ENCODE peak calls at places on chromosomes 12 and 14, in four cellular contexts. R is K562, U is GM12878, N is IMR-90. X is an unnamed sample.

GRCh38 chr12:3216726-3217682 is 139.8 kb downstream of the TSPAN9 start:
- DNase-seq in R (no peak), U (no peak), N (peak; percentile 88), X (no peak)

GRCh38 chr14:79698218-79698617 is 513.1 kb downstream of the DIO2 start:
- DNase-seq in U (no peak), N (no peak), R (no peak), X (no peak)

GRCh38 chr12:103093499-103094106 is 136.1 kb downstream of the ASCL1 start:
- DNase-seq in R (no peak), N (no peak), U (no peak), X (no peak)

GRCh38 chr12:132610051-132610759 is at the start of gene LRCOL1:
- DNase-seq in U (no peak), N (peak; percentile 90), R (no peak), X (no peak)

GRCh38 chr12:3931206-3931605 is 58.0 kb upstream of the PARP11 start:
- DNase-seq in R (no peak), N (no peak), U (no peak), X (no peak)

GRCh38 chr12:110930348-110931314 is 10.3 kb upstream of the MYL2 start:
- DNase-seq in N (no peak), U (no peak), R (no peak), X (no peak)

GRCh38 chr14:50417853-50418252 is 21.2 kb upstream of the CDKL1 start:
- DNase-seq in U (no peak), N (peak; percentile 22), R (no peak), X (no peak)

GRCh38 chr14:64759555-64759938 is 55.3 kb downstream of the PLEKHG3 start:
- DNase-seq in N (no peak), R (no peak), U (no peak), X (no peak)

GRCh38 chr14:74922752-74923401 is at the start of gene RPS6KL1:
- DNase-seq in U (no peak), R (peak; percentile 98), N (peak; percentile 68), X (peak; percentile 80)

GRCh38 chr14:103134919-103135318 is 11.7 kb downstream of the TNFAIP2 start:
- DNase-seq in R (no peak), U (no peak), N (no peak), X (no peak)

GRCh38 chr12:52518574-52519469 is 1.4 kb downstream of the KRT5 start:
- DNase-seq in R (no peak), U (no peak), N (no peak), X (no peak)

GRCh38 chr12:75489613-75490210 is 9.2 kb downstream of the GLIPR1 start:
- DNase-seq in N (peak; percentile 63), R (no peak), U (no peak), X (no peak)

GRCh38 chr12:45670339-45671065 is 59.0 kb upstream of the ARID2 start:
- DNase-seq in R (no peak), U (peak; percentile 53), N (no peak), X (no peak)

GRCh38 chr12:126397071-126397571 is 1331.9 kb downstream of the AACS start:
- DNase-seq in N (no peak), R (no peak), U (no peak), X (no peak)

GRCh38 chr14:83842536-83842935 is 1687.4 kb upstream of the FLRT2 start:
- DNase-seq in R (no peak), N (no peak), U (no peak), X (no peak)

GRCh38 chr12:31813305-31813704 is 84.5 kb upstream of the AMN1 start:
- DNase-seq in R (peak; percentile 22), N (no peak), U (no peak), X (peak; percentile 31)

GRCh38 chr12:68508536-68509050 is 102.1 kb upstream of the RAP1B start:
- DNase-seq in R (no peak), N (no peak), U (no peak), X (no peak)

GRCh38 chr14:51209457-51209856 is 30.6 kb upstream of the TMX1 start:
- DNase-seq in U (no peak), R (no peak), N (no peak), X (no peak)

GRCh38 chr12:124111006-124111405 is 138.0 kb downstream of the ZNF664 start:
- DNase-seq in R (no peak), N (no peak), U (no peak), X (no peak)

GRCh38 chr12:66290716-66291200 is 11.5 kb upstream of the HELB start:
- DNase-seq in R (no peak), N (no peak), U (no peak), X (no peak)
- TF ChIP-seq ELK1 in R (no peak), N (no peak), U (no peak), X (no peak)

GRCh38 chr14:91843437-91843836 is 23.9 kb downstream of the TC2N start:
- DNase-seq in U (no peak), R (no peak), N (no peak), X (no peak)
- TF ChIP-seq ELK1 in U (no peak), R (no peak), N (no peak), X (no peak)

GRCh38 chr12:15629761-15630160 is 159.4 kb downstream of the EPS8 start:
- DNase-seq in R (no peak), U (no peak), N (peak; percentile 69), X (no peak)
- TF ChIP-seq ELK1 in R (no peak), U (no peak), N (no peak), X (no peak)

GRCh38 chr12:80187660-80188090 is 88.3 kb downstream of the OTOGL start:
- DNase-seq in U (peak; percentile 40), R (no peak), N (peak; percentile 41), X (no peak)
- TF ChIP-seq ELK1 in U (no peak), R (no peak), N (no peak), X (no peak)

GRCh38 chr12:913919-914718 is 35.4 kb downstream of the RAD52 start:
- DNase-seq in R (no peak), N (peak; percentile 91), U (no peak), X (no peak)

GRCh38 chr12:915090-915489 is 34.4 kb downstream of the RAD52 start:
- DNase-seq in N (no peak), U (no peak), R (no peak), X (no peak)

GRCh38 chr12:916240-916639 is 33.3 kb downstream of the RAD52 start:
- DNase-seq in R (no peak), N (no peak), U (no peak), X (no peak)

GRCh38 chr12:920676-921075 is 28.8 kb downstream of the RAD52 start:
- DNase-seq in R (no peak), U (no peak), N (no peak), X (no peak)

DNA sequence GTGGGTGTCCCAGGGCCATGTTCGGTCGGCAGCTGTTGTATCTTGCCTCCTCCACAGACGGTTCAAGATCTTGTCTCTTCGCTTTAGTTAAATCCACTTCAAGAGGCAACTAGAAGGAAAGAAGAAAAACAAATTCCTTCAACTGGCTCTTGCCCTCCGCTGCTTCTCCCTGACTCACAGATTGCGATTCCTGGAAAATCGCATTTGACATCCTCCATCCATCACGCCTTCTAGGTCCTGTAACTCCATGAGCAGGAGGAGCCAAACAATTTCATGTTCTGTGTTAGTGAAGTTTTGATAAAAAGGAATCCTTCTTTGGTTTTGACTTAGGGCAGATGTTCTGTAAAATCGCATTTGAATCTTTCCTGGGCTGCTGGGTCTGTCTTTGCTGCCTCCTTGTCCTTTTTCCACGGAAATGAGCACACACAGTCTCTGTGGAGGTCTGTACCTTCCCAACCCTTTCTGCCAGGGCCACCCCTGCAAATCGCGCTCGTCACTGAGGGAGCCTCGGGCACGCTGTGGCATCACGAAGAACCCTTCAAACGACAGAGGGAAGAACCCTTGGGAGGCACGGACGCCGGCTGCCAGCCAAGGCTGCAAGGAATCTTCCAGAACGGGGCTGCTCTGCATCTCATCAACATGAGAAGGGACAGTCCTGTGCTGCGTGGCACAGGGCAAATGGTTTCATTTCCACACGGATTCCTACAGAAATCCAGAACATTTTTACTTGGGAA is 32.6 kb downstream of the RAD52 start:
- DNase-seq in U (no peak), N (no peak), R (no peak), X (no peak)
- TF ChIP-seq ELK1 in U (no peak), N (no peak), R (no peak), X (no peak)

GRCh38 chr14:30791522-30792351 is 82.6 kb upstream of the COCH start:
- DNase-seq in U (no peak), R (no peak), N (no peak), X (no peak)

GRCh38 chr14:30790827-30791226 is 83.5 kb upstream of the COCH start:
- DNase-seq in U (no peak), R (no peak), N (no peak), X (no peak)

DNA sequence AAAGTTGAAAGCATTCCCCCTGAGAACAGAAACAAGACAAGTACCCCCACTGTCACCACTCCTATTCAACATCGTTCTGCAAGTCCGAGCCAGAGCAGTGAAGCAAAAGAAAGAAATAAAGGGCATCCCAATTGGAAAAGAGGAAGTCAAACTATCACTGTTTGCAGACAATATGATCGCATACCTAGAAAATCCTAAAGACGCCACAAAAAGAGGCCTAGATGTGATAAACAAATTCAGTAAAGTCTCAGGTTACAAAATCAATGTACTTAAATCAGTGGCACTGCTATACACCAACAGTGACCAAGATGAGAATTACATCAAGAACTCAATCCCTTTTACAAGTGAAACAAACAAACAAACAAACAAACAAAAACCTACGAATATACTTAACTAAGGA is 87.7 kb upstream of the COCH start:
- DNase-seq in N (no peak), U (no peak), R (no peak), X (no peak)
- TF ChIP-seq ELK1 in N (no peak), U (no peak), R (no peak), X (no peak)

DNA sequence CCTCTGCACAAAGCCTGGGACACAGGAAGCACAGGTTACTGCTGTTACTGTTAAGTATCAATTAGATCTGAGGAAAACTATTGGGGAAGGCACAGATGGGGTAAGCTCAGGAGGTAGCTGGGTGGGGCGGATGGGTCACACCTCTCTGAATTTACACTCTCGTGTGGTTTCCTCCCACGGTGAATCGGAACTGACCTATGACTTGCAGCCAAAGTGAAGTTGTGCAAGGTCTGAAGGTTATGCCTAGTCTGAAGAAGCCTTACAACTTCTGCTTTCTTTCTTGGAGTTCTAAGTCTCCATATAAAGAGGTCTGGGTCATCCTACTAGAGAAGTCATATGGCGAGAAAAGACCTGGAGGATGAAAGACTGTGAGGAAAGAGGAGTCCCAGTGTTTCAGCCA is 25.7 kb upstream of the GPATCH2L start:
- DNase-seq in N (no peak), U (no peak), R (no peak), X (no peak)
- TF ChIP-seq ELK1 in N (no peak), U (no peak), R (no peak), X (no peak)

DNA sequence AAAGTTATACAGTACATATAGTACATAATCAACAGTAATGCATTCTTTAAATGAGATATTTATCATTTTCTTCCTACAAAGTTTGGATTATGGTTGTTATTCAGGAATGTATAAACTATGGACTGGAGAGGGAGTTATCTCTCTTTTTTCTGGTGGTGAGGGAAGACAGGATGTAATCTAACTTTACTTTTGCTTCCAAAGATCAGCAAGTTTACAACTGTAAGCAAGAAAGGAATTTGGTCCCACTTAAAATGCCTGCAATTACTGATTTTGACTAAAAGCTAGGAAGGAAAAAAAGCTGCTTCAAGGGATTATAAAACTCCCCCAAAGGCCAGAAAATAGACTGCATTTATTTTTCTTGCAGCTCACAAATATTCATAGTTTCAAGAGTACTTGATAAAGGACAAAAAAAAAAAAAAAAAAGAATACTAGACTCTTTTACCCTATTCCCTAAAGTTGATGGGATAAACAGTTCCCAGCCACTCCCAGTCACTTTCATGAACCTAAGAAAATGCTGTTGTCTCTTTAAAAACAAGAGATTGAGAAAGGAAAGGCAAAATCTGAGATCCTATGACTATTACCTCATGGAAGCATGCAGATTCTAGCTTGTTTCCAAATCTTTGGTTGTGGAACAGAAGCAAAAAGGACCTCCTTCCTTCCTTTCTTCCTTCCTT is 128.6 kb upstream of the BMP4 start:
- DNase-seq in R (no peak), U (no peak), N (peak; percentile 34), X (no peak)
- TF ChIP-seq ELK1 in R (no peak), U (no peak), N (no peak), X (no peak)

GRCh38 chr12:114681149-114681849 is 2.7 kb downstream of the TBX3 start:
- DNase-seq in N (peak; percentile 65), R (no peak), U (no peak), X (no peak)
- TF ChIP-seq ELK1 in N (no peak), R (no peak), U (no peak), X (no peak)